ENCODE peak calls at places on chromosome 1, in six cellular contexts. B, E, O, R, H and M are unnamed samples.

GRCh38 chr1:96834986-96835385 is 113.4 kb downstream of the PTBP2 start:
- DNase-seq in B (no peak), E (no peak), O (no peak), R (no peak), H (no peak), M (no peak)

GRCh38 chr1:1599030-1599916 is 662 bp downstream of the FNDC10 start:
- DNase-seq in B (no peak), E (no peak), O (no peak), R (peak; percentile 78), H (peak; percentile 56), M (peak; percentile 30)

GRCh38 chr1:90731382-90732050 is 14.4 kb upstream of the BARHL2 start:
- DNase-seq in B (no peak), E (no peak), O (no peak), R (no peak), H (no peak), M (no peak)

GRCh38 chr1:109490934-109491302 is 3.0 kb upstream of the CYB561D1 start:
- DNase-seq in B (no peak), E (no peak), O (no peak), R (no peak), H (no peak), M (peak; percentile 28)

GRCh38 chr1:21157054-21157453 is 19.6 kb downstream of the EIF4G3 start:
- DNase-seq in B (no peak), E (no peak), O (no peak), R (no peak), H (no peak), M (no peak)

GRCh38 chr1:13781907-13782633 is 82.1 kb downstream of the PRDM2 start:
- DNase-seq in B (no peak), E (no peak), O (no peak), R (no peak), H (no peak), M (no peak)

GRCh38 chr1:108830119-108831008 is 26.5 kb downstream of the AKNAD1 start:
- DNase-seq in B (peak; percentile 15), E (peak; percentile 22), O (no peak), R (peak; percentile 23), H (peak; percentile 36), M (peak; percentile 73)

GRCh38 chr1:167109125-167109524 is 15.2 kb downstream of the STYXL2 start:
- DNase-seq in B (no peak), E (no peak), O (no peak), R (no peak), H (no peak), M (no peak)

GRCh38 chr1:185289880-185290279 is 27.2 kb downstream of the IVNS1ABP start:
- DNase-seq in B (no peak), E (no peak), O (no peak), R (no peak), H (no peak), M (no peak)

GRCh38 chr1:12148160-12148957 is 18.4 kb upstream of the TNFRSF1B start:
- DNase-seq in B (peak; percentile 98), E (no peak), O (no peak), R (no peak), H (peak; percentile 76), M (no peak)

GRCh38 chr1:75630004-75630403 is 19.1 kb upstream of the SLC44A5 start:
- DNase-seq in B (no peak), E (no peak), O (no peak), R (peak; percentile 60), H (no peak), M (no peak)

GRCh38 chr1:205709059-205709398 is 28.7 kb upstream of the SLC45A3 start:
- DNase-seq in B (no peak), E (no peak), O (no peak), R (no peak), H (no peak), M (no peak)

GRCh38 chr1:89001510-89001909 is 9.1 kb upstream of the KYAT3 start:
- DNase-seq in B (no peak), E (no peak), O (no peak), R (peak; percentile 24), H (no peak), M (no peak)

GRCh38 chr1:58858344-58858673 is 74.5 kb upstream of the JUN start:
- DNase-seq in B (no peak), E (no peak), O (no peak), R (no peak), H (no peak), M (no peak)

GRCh38 chr1:154320882-154321608 is at the start of gene AQP10:
- DNase-seq in B (peak; percentile 97), E (no peak), O (no peak), R (no peak), H (peak; percentile 84), M (no peak)

GRCh38 chr1:228353601-228354371 is 52.8 kb downstream of the TRIM11 start:
- DNase-seq in B (no peak), E (no peak), O (no peak), R (no peak), H (no peak), M (peak; percentile 4)

GRCh38 chr1:18996548-18997177 is 40.2 kb upstream of the IFFO2 start:
- DNase-seq in B (no peak), E (peak; percentile 3), O (no peak), R (no peak), H (no peak), M (no peak)

GRCh38 chr1:151986501-151987190 is 7.0 kb downstream of the S100A10 start:
- DNase-seq in B (no peak), E (no peak), O (no peak), R (no peak), H (no peak), M (no peak)

GRCh38 chr1:41805771-41806471 is 112.8 kb downstream of the HIVEP3 start:
- DNase-seq in B (no peak), E (no peak), O (no peak), R (no peak), H (no peak), M (no peak)

GRCh38 chr1:226945106-226945857 is 5.2 kb downstream of the COQ8A start:
- DNase-seq in B (peak; percentile 94), E (peak; percentile 91), O (no peak), R (peak; percentile 41), H (peak; percentile 82), M (no peak)

GRCh38 chr1:161007369-161007768 is 13.6 kb downstream of the F11R start:
- DNase-seq in B (no peak), E (no peak), O (no peak), R (no peak), H (no peak), M (no peak)

DNA sequence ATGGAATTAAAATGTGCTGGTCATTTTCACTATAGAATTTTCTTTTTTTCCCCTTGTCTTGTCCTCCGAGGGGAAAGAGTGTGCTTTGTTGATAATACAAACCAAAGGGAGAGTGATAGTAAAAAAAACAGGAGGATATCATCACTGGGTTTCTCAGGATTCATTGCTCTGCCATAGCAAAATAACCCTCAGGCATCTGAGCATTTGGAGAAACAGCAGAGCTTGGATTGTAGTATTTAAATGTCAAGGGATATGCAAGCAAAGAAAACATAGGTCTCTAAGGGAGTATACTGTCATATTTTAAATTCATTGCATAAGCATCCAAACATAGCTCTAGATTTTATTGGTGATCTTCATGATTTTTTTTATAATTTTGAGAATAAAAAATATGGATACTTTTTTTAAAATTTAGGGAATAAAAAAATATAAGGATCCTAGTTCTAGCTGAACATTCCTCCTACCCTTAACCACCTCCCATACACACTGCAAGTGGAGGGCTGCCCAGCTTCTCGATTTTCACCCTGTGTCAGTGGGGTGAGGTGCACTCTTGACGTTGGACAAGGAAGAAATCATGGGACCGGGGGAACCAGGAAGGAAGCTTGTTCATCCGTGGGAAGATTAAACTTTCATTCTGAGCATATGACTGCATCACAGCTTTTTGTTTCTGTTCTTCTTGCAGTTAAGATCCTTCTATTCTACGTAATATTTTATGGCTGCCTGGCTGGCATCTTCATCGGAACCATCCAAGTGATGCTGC is 4.4 kb downstream of the ATP1B1 start:
- DNase-seq in B (no peak), E (no peak), O (no peak), R (no peak), H (no peak), M (no peak)
- H3K4me3 ChIP-seq in B (no peak overlapping the region), E (no peak overlapping the region), O (no peak overlapping the region), R (no peak overlapping the region), H (peak overlapping the region; percentile 2), M (peak overlapping the region; percentile 96)

DNA sequence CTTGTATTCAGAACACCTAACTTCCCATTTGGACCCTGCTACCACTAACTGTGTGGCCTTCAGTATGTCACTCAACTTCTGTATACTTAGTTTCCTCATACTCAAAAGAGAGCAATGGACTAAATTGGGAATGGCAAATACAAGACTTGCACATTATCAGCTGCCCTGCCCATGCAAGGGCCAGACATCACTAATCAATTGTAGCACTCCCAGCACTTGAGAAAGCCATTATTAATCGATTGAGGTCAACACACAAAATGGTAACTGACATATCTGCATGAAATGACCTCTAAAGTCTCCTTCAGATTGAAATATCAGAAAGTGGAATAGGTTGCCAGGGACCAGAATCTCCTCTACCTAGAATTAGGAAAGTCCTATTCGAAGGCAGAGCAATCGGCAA is 59.2 kb downstream of the MT1HL1 start:
- DNase-seq in B (no peak), E (no peak), O (no peak), R (no peak), H (no peak), M (no peak)
- H3K36me3 ChIP-seq in B (no peaks in the 10 kb centered on the region), E (no peaks in the 10 kb centered on the region), O (no peaks in the 10 kb centered on the region), R (no peaks in the 10 kb centered on the region), H (no peaks in the 10 kb centered on the region), M (no peaks in the 10 kb centered on the region)

DNA sequence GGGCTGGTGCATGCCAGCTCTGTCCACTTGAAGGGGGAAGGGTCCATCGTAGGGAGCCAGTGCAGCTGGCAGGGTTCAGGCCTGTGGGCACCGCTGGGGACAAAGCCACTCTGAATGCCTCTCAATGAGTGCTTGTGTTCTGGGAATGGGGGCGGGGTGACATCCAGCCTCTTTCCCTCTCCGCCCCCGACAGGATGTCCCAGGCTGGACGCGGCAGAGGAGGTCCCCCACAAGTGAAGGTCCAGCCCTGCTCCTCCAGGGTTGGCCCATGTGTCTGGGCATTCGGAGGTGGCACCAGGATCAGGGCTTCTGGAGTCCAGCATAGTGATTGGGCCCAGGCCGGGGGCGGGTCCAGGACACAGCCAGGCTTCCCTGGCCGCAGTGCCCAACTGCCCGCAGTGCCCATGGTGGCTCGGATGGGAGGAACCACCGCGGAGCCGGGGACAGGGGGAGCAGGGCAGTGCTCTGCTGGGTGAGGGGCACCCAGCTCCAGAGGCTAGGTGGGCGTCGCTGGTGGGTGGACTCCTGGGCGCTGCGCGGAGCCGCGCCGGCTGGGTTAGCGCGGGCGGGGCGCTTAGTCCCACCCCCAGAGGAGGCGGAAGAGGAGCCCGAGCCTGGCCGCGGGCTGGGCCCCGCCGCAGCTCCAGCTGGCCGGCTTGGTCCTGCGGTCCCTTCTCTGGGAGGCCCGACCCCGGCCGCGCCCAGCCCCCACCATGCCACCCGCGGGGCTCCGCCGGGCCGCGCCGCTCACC is at the start of gene SHISA4:
- DNase-seq in B (peak; percentile 32), E (peak; percentile 78), O (no peak), R (peak; percentile 60), H (peak; percentile 65), M (peak; percentile 84)
- H3K4me3 ChIP-seq in B (peak within 1 kb of the TSS; percentile 58), E (peak within 1 kb of the TSS; percentile 54), O (peak within 1 kb of the TSS; percentile 39), R (peak within 1 kb of the TSS; percentile 89), H (peak within 1 kb of the TSS; percentile 92), M (peak within 1 kb of the TSS; percentile 51)

GRCh38 chr1:6588893-6589481 is 9.2 kb downstream of the ZBTB48 start:
- DNase-seq in B (no peak), E (no peak), O (no peak), R (no peak), H (no peak), M (no peak)
- H3K36me3 ChIP-seq in B (peaks cover 10% of the 10 kb centered on the region), E (peaks cover 38% of the 10 kb centered on the region), O (peaks cover 13% of the 10 kb centered on the region), R (no peaks in the 10 kb centered on the region), H (no peaks in the 10 kb centered on the region), M (peaks cover 17% of the 10 kb centered on the region)